ENCODE peak calls at places on chromosomes 11 and 22, in six cellular contexts. Y, D, V, N, Z and R are unnamed samples.

GRCh38 chr22:38098410-38099249 is 11.9 kb downstream of the BAIAP2L2 start:
- DNase-seq in Y (no peak), D (no peak), V (peak), N (no peak), Z (no peak), R (no peak)

GRCh38 chr11:68750197-68750987 is 928 bp downstream of the TESMIN start:
- DNase-seq in Y (no peak), D (peak), V (no peak), N (no peak), Z (peak), R (no peak)

GRCh38 chr11:94295534-94295933 is 8.8 kb upstream of the IZUMO1R start:
- DNase-seq in Y (no peak), D (no peak), V (no peak), N (no peak), Z (no peak), R (no peak)

GRCh38 chr11:16969010-16970004 is 44.9 kb downstream of the PLEKHA7 start:
- DNase-seq in Y (no peak), D (no peak), V (no peak), N (no peak), Z (no peak), R (no peak)

GRCh38 chr22:48663297-48663696 is 1164.4 kb downstream of the BRD1 start:
- DNase-seq in Y (no peak), D (peak), V (no peak), N (no peak), Z (no peak), R (no peak)

GRCh38 chr11:130166457-130166784 is 6.8 kb downstream of the ST14 start:
- DNase-seq in Y (no peak), D (peak), V (peak), N (no peak), Z (no peak), R (no peak)

GRCh38 chr22:31083923-31084810 is 3.0 kb downstream of the SMTN start:
- DNase-seq in Y (no peak), D (no peak), V (no peak), N (no peak), Z (no peak), R (no peak)

GRCh38 chr11:69433741-69434140 is 47.7 kb upstream of the LINC01488 start:
- DNase-seq in Y (no peak), D (no peak), V (no peak), N (no peak), Z (no peak), R (no peak)

GRCh38 chr11:75163917-75164316 is 13.0 kb downstream of the SLCO2B1 start:
- DNase-seq in Y (no peak), D (no peak), V (no peak), N (no peak), Z (no peak), R (no peak)

GRCh38 chr22:41939981-41940852 is 6.7 kb downstream of the CENPM start:
- DNase-seq in Y (peak), D (no peak), V (no peak), N (no peak), Z (peak), R (peak)

GRCh38 chr11:37504066-37504611 is 906.1 kb upstream of the RAG2 start:
- DNase-seq in Y (no peak), D (no peak), V (peak), N (no peak), Z (no peak), R (no peak)

GRCh38 chr11:76669901-76670474 is 559 bp downstream of the LRRC32 start:
- DNase-seq in Y (peak), D (no peak), V (peak), N (no peak), Z (no peak), R (no peak)

GRCh38 chr22:28129319-28129962 is 210.4 kb upstream of the PITPNB start:
- DNase-seq in Y (no peak), D (no peak), V (no peak), N (no peak), Z (no peak), R (no peak)

GRCh38 chr11:108224908-108225786 is 2.3 kb downstream of the ATM start:
- DNase-seq in Y (no peak), D (no peak), V (no peak), N (peak), Z (peak), R (no peak)

GRCh38 chr11:85784907-85785306 is 26.0 kb downstream of the SYTL2 start:
- DNase-seq in Y (no peak), D (peak), V (no peak), N (no peak), Z (no peak), R (no peak)

GRCh38 chr11:117885777-117886176 is 9.3 kb upstream of the FXYD6 start:
- DNase-seq in Y (no peak), D (no peak), V (no peak), N (no peak), Z (no peak), R (peak)

GRCh38 chr11:116927163-116927772 is 89.8 kb upstream of the APOA1 start:
- DNase-seq in Y (no peak), D (no peak), V (peak), N (no peak), Z (peak), R (no peak)

GRCh38 chr11:16191852-16192240 is 164.5 kb downstream of the SOX6 start:
- DNase-seq in Y (peak), D (no peak), V (no peak), N (no peak), Z (no peak), R (no peak)

GRCh38 chr11:120130991-120131760 is 6.7 kb downstream of the TRIM29 start:
- DNase-seq in Y (no peak), D (no peak), V (no peak), N (no peak), Z (no peak), R (no peak)

GRCh38 chr22:26585104-26585790 is 4.7 kb downstream of the TPST2 start:
- DNase-seq in Y (no peak), D (no peak), V (peak), N (no peak), Z (no peak), R (peak)

GRCh38 chr11:25860677-25861445 is 471.1 kb upstream of the ANO3 start:
- DNase-seq in Y (peak), D (no peak), V (peak), N (no peak), Z (no peak), R (no peak)

GRCh38 chr22:39220897-39221850 is 23.6 kb downstream of the PDGFB start:
- DNase-seq in Y (no peak), D (no peak), V (no peak), N (no peak), Z (no peak), R (peak)

GRCh38 chr11:78365381-78365792 is 52.2 kb downstream of the GAB2 start:
- DNase-seq in Y (peak), D (peak), V (no peak), N (no peak), Z (no peak), R (no peak)